ENCODE peak calls at places on chromosomes 13 and 19, in nine cellular contexts. F, N, R, M, U, O, C, S and I are unnamed samples.
A peak's percentile ranks its signal among the peaks of the same experiment; 100 is the strongest.

GRCh38 chr13:26020536-26021290 is 31.1 kb downstream of the SHISA2 start:
- DNase-seq in F (no peak), N (no peak), R (no peak), M (no peak), U (no peak), O (no peak), C (no peak), S (no peak), I (no peak)

GRCh38 chr13:73450583-73450982 is 391.8 kb downstream of the KLF5 start:
- DNase-seq in F (no peak), N (no peak), R (no peak), M (no peak), U (no peak), O (no peak), C (no peak), S (no peak), I (no peak)

GRCh38 chr19:10295305-10295846 is 5.6 kb downstream of the ICAM5 start:
- DNase-seq in F (peak; percentile 63), N (peak; percentile 46), R (peak; percentile 39), M (no peak), U (peak; percentile 72), O (peak; percentile 47), C (no peak), S (no peak), I (no peak)

GRCh38 chr19:16445238-16446107 is 26.3 kb downstream of the EPS15L1 start:
- DNase-seq in F (no peak), N (peak; percentile 49), R (no peak), M (no peak), U (no peak), O (no peak), C (no peak), S (no peak), I (no peak)

GRCh38 chr13:73945371-73945770 is 188.8 kb downstream of the KLF12 start:
- DNase-seq in F (no peak), N (peak; percentile 38), R (no peak), M (no peak), U (no peak), O (no peak), C (no peak), S (no peak), I (no peak)

GRCh38 chr13:112145221-112146072 is 78.5 kb downstream of the SOX1 start:
- DNase-seq in F (no peak), N (no peak), R (no peak), M (peak; percentile 12), U (no peak), O (no peak), C (no peak), S (no peak), I (no peak)

GRCh38 chr13:106617561-106617960 is 49.6 kb upstream of the ARGLU1 start:
- DNase-seq in F (no peak), N (peak; percentile 81), R (peak; percentile 79), M (no peak), U (no peak), O (no peak), C (no peak), S (no peak), I (no peak)

GRCh38 chr13:20672772-20673171 is 30.7 kb upstream of the IL17D start:
- DNase-seq in F (no peak), N (peak; percentile 41), R (no peak), M (no peak), U (no peak), O (no peak), C (no peak), S (no peak), I (no peak)

GRCh38 chr19:15378529-15379082 is 981 bp downstream of the AKAP8 start:
- DNase-seq in F (peak; percentile 21), N (peak; percentile 82), R (peak; percentile 76), M (no peak), U (peak; percentile 64), O (peak; percentile 49), C (no peak), S (peak; percentile 30), I (peak; percentile 58)

GRCh38 chr13:90591927-90592268 is 755.6 kb upstream of the MIR17HG start:
- DNase-seq in F (no peak), N (no peak), R (peak; percentile 42), M (no peak), U (no peak), O (no peak), C (no peak), S (no peak), I (no peak)

GRCh38 chr19:55080915-55081772 is 5.5 kb downstream of the EPS8L1 start:
- DNase-seq in F (peak; percentile 85), N (peak; percentile 58), R (peak; percentile 95), M (peak; percentile 74), U (peak; percentile 93), O (peak; percentile 77), C (no peak), S (no peak), I (no peak)

GRCh38 chr13:112850273-112850672 is 118.7 kb upstream of the MCF2L start:
- DNase-seq in F (no peak), N (no peak), R (no peak), M (no peak), U (no peak), O (no peak), C (no peak), S (no peak), I (no peak)

GRCh38 chr13:95603887-95604533 is 40.5 kb downstream of the DZIP1 start:
- DNase-seq in F (no peak), N (peak; percentile 10), R (no peak), M (no peak), U (no peak), O (no peak), C (no peak), S (no peak), I (peak; percentile 29)

GRCh38 chr19:55473201-55473600 is 3.2 kb upstream of the ZNF628 start:
- DNase-seq in F (no peak), N (no peak), R (no peak), M (no peak), U (no peak), O (no peak), C (no peak), S (no peak), I (no peak)

GRCh38 chr19:6750062-6750461 is 10.6 kb downstream of the TRIP10 start:
- DNase-seq in F (no peak), N (no peak), R (no peak), M (no peak), U (no peak), O (no peak), C (no peak), S (no peak), I (no peak)

GRCh38 chr19:46573679-46574522 is 27.2 kb upstream of the CALM3 start:
- DNase-seq in F (no peak), N (no peak), R (no peak), M (no peak), U (no peak), O (no peak), C (no peak), S (no peak), I (no peak)

GRCh38 chr19:54530866-54531265 is 28.2 kb downstream of the LAIR2 start:
- DNase-seq in F (no peak), N (no peak), R (no peak), M (no peak), U (no peak), O (no peak), C (no peak), S (no peak), I (no peak)

GRCh38 chr19:39677931-39678889 is 22.5 kb downstream of the LGALS16 start:
- DNase-seq in F (no peak), N (no peak), R (no peak), M (peak; percentile 56), U (no peak), O (no peak), C (no peak), S (no peak), I (no peak)

GRCh38 chr19:39426170-39426569 is 9.6 kb downstream of the RPS16 start:
- DNase-seq in F (no peak), N (no peak), R (no peak), M (no peak), U (no peak), O (no peak), C (no peak), S (no peak), I (no peak)

GRCh38 chr13:78881746-78882145 is 222.8 kb upstream of the OBI1 start:
- DNase-seq in F (no peak), N (no peak), R (no peak), M (no peak), U (no peak), O (no peak), C (no peak), S (no peak), I (no peak)

GRCh38 chr19:38317104-38317612 is 1.4 kb upstream of the YIF1B start:
- DNase-seq in F (peak; percentile 13), N (no peak), R (no peak), M (no peak), U (peak; percentile 53), O (no peak), C (no peak), S (no peak), I (peak; percentile 49)